ENCODE peak calls at places on chromosomes 3 and 15, in seven cellular contexts. One of them, this sample, is unnamed.

GRCh38 chr15:65939901-65940617 is 70.8 kb downstream of the RAB11A start:
- DNase-seq in stimulated activated CD4-positive, alpha-beta T cell treated with anti-CD3 and anti-CD28 coated beads, Interleukin-4, amount 100 ng/mL, for 1 hour: no peak
- DNase-seq in progenitor cell of endocrine pancreas: no peak
- DNase-seq in A172: peak
- DNase-seq in NAMALWA: no peak
- DNase-seq in amygdala: no peak
- DNase-seq in pulmonary artery endothelial cell: peak
- DNase-seq in this sample: peak

GRCh38 chr3:25831578-25831977 is 41.7 kb downstream of the OXSM start:
- DNase-seq in NAMALWA: peak
- DNase-seq in stimulated activated CD4-positive, alpha-beta T cell treated with anti-CD3 and anti-CD28 coated beads, Interleukin-4, amount 100 ng/mL, for 1 hour: no peak
- DNase-seq in progenitor cell of endocrine pancreas: no peak
- DNase-seq in A172: peak
- DNase-seq in pulmonary artery endothelial cell: no peak
- DNase-seq in amygdala: no peak
- DNase-seq in this sample: no peak

GRCh38 chr3:156761713-156762575 is 64.2 kb upstream of the LEKR1 start:
- DNase-seq in stimulated activated CD4-positive, alpha-beta T cell treated with anti-CD3 and anti-CD28 coated beads, Interleukin-4, amount 100 ng/mL, for 1 hour: no peak
- DNase-seq in A172: no peak
- DNase-seq in progenitor cell of endocrine pancreas: no peak
- DNase-seq in pulmonary artery endothelial cell: no peak
- DNase-seq in amygdala: no peak
- DNase-seq in NAMALWA: no peak
- DNase-seq in this sample: no peak

GRCh38 chr3:178236555-178237277 is 299.5 kb upstream of the KCNMB2 start:
- DNase-seq in progenitor cell of endocrine pancreas: no peak
- DNase-seq in A172: no peak
- DNase-seq in pulmonary artery endothelial cell: no peak
- DNase-seq in NAMALWA: no peak
- DNase-seq in amygdala: no peak
- DNase-seq in stimulated activated CD4-positive, alpha-beta T cell treated with anti-CD3 and anti-CD28 coated beads, Interleukin-4, amount 100 ng/mL, for 1 hour: no peak
- DNase-seq in this sample: no peak

GRCh38 chr3:7144696-7145308 is 283.9 kb downstream of the GRM7 start:
- DNase-seq in pulmonary artery endothelial cell: no peak
- DNase-seq in stimulated activated CD4-positive, alpha-beta T cell treated with anti-CD3 and anti-CD28 coated beads, Interleukin-4, amount 100 ng/mL, for 1 hour: no peak
- DNase-seq in progenitor cell of endocrine pancreas: no peak
- DNase-seq in NAMALWA: peak
- DNase-seq in A172: no peak
- DNase-seq in amygdala: no peak
- DNase-seq in this sample: no peak

GRCh38 chr3:128432898-128433629 is 33.6 kb downstream of the DNAJB8 start:
- DNase-seq in A172: no peak
- DNase-seq in pulmonary artery endothelial cell: no peak
- DNase-seq in NAMALWA: no peak
- DNase-seq in amygdala: no peak
- DNase-seq in progenitor cell of endocrine pancreas: peak
- DNase-seq in stimulated activated CD4-positive, alpha-beta T cell treated with anti-CD3 and anti-CD28 coated beads, Interleukin-4, amount 100 ng/mL, for 1 hour: no peak
- DNase-seq in this sample: no peak

GRCh38 chr3:184565421-184566211 is 4.0 kb downstream of the EPHB3 start:
- DNase-seq in NAMALWA: no peak
- DNase-seq in stimulated activated CD4-positive, alpha-beta T cell treated with anti-CD3 and anti-CD28 coated beads, Interleukin-4, amount 100 ng/mL, for 1 hour: no peak
- DNase-seq in A172: peak
- DNase-seq in amygdala: no peak
- DNase-seq in progenitor cell of endocrine pancreas: no peak
- DNase-seq in pulmonary artery endothelial cell: no peak
- DNase-seq in this sample: peak

GRCh38 chr3:113234028-113234427 is 22.7 kb downstream of the BOC start:
- DNase-seq in pulmonary artery endothelial cell: no peak
- DNase-seq in progenitor cell of endocrine pancreas: no peak
- DNase-seq in NAMALWA: no peak
- DNase-seq in amygdala: no peak
- DNase-seq in A172: no peak
- DNase-seq in stimulated activated CD4-positive, alpha-beta T cell treated with anti-CD3 and anti-CD28 coated beads, Interleukin-4, amount 100 ng/mL, for 1 hour: no peak
- DNase-seq in this sample: no peak

GRCh38 chr3:17136251-17136721 is 251.5 kb downstream of the PLCL2 start:
- DNase-seq in amygdala: no peak
- DNase-seq in A172: no peak
- DNase-seq in NAMALWA: no peak
- DNase-seq in stimulated activated CD4-positive, alpha-beta T cell treated with anti-CD3 and anti-CD28 coated beads, Interleukin-4, amount 100 ng/mL, for 1 hour: no peak
- DNase-seq in pulmonary artery endothelial cell: no peak
- DNase-seq in progenitor cell of endocrine pancreas: no peak
- DNase-seq in this sample: no peak

GRCh38 chr3:46411271-46411670 is 4.2 kb downstream of the CCRL2 start:
- DNase-seq in progenitor cell of endocrine pancreas: no peak
- DNase-seq in A172: no peak
- DNase-seq in stimulated activated CD4-positive, alpha-beta T cell treated with anti-CD3 and anti-CD28 coated beads, Interleukin-4, amount 100 ng/mL, for 1 hour: no peak
- DNase-seq in pulmonary artery endothelial cell: no peak
- DNase-seq in NAMALWA: no peak
- DNase-seq in amygdala: no peak
- DNase-seq in this sample: no peak

GRCh38 chr3:156865732-156866131 is 39.6 kb downstream of the LEKR1 start:
- DNase-seq in stimulated activated CD4-positive, alpha-beta T cell treated with anti-CD3 and anti-CD28 coated beads, Interleukin-4, amount 100 ng/mL, for 1 hour: no peak
- DNase-seq in pulmonary artery endothelial cell: no peak
- DNase-seq in progenitor cell of endocrine pancreas: no peak
- DNase-seq in A172: no peak
- DNase-seq in NAMALWA: no peak
- DNase-seq in amygdala: no peak
- DNase-seq in this sample: no peak